ENCODE peak calls at places on chromosome 13, in four cellular contexts. One of them, this sample, is unnamed.

GRCh38 chr13:53151692-53152421 is 123.2 kb downstream of the OLFM4 start:
- DNase-seq in neuronal stem cell: peak; percentile 82
- DNase-seq in mesendoderm: peak; percentile 94
- DNase-seq in IMR-90: peak; percentile 34
- DNase-seq in this sample: peak; percentile 78

GRCh38 chr13:46124531-46124966 is 19.7 kb upstream of the CPB2 start:
- DNase-seq in neuronal stem cell: no peak
- DNase-seq in mesendoderm: no peak
- DNase-seq in IMR-90: no peak
- DNase-seq in this sample: no peak

GRCh38 chr13:113445791-113446487 is 7.3 kb downstream of the ADPRHL1 start:
- DNase-seq in mesendoderm: no peak
- DNase-seq in IMR-90: no peak
- DNase-seq in neuronal stem cell: no peak
- DNase-seq in this sample: no peak

GRCh38 chr13:72757792-72758535 is 23.7 kb downstream of the DIS3 start:
- DNase-seq in mesendoderm: no peak
- DNase-seq in neuronal stem cell: no peak
- DNase-seq in IMR-90: peak; percentile 11
- DNase-seq in this sample: no peak

GRCh38 chr13:88726075-88726474 is 1054.9 kb downstream of the SLITRK5 start:
- DNase-seq in neuronal stem cell: no peak
- DNase-seq in mesendoderm: no peak
- DNase-seq in IMR-90: no peak
- DNase-seq in this sample: no peak

GRCh38 chr13:44271915-44272341 is 101.7 kb upstream of the SERP2 start:
- DNase-seq in IMR-90: no peak
- DNase-seq in neuronal stem cell: no peak
- DNase-seq in mesendoderm: peak; percentile 9
- DNase-seq in this sample: no peak

GRCh38 chr13:105937451-105937850 is 598.0 kb downstream of the EFNB2 start:
- DNase-seq in mesendoderm: peak; percentile 78
- DNase-seq in IMR-90: peak; percentile 28
- DNase-seq in neuronal stem cell: no peak
- DNase-seq in this sample: peak; percentile 41

GRCh38 chr13:38899581-38899980 is 91.0 kb downstream of the STOML3 start:
- DNase-seq in mesendoderm: no peak
- DNase-seq in IMR-90: no peak
- DNase-seq in neuronal stem cell: no peak
- DNase-seq in this sample: no peak

GRCh38 chr13:94232956-94233355 is 246.5 kb downstream of the DCT start:
- DNase-seq in mesendoderm: no peak
- DNase-seq in IMR-90: no peak
- DNase-seq in neuronal stem cell: no peak
- DNase-seq in this sample: no peak

GRCh38 chr13:84126671-84127171 is 244.4 kb upstream of the SLITRK1 start:
- DNase-seq in IMR-90: no peak
- DNase-seq in mesendoderm: no peak
- DNase-seq in neuronal stem cell: no peak
- DNase-seq in this sample: no peak

GRCh38 chr13:20526664-20527063 is 1.0 kb upstream of the CRYL1 start:
- DNase-seq in neuronal stem cell: no peak
- DNase-seq in mesendoderm: peak; percentile 7
- DNase-seq in IMR-90: peak; percentile 19
- DNase-seq in this sample: no peak

GRCh38 chr13:58087566-58087965 is 456.0 kb downstream of the PCDH17 start:
- DNase-seq in neuronal stem cell: no peak
- DNase-seq in mesendoderm: peak; percentile 8
- DNase-seq in IMR-90: no peak
- DNase-seq in this sample: no peak

GRCh38 chr13:113881614-113882265 is 17.9 kb upstream of the GAS6 start:
- DNase-seq in neuronal stem cell: no peak
- DNase-seq in IMR-90: no peak
- DNase-seq in mesendoderm: no peak
- DNase-seq in this sample: no peak

GRCh38 chr13:45325806-45326205 is 15.2 kb downstream of the TPT1 start:
- DNase-seq in IMR-90: peak; percentile 97
- DNase-seq in mesendoderm: no peak
- DNase-seq in neuronal stem cell: no peak
- DNase-seq in this sample: no peak

GRCh38 chr13:60620611-60621395 is 223.8 kb downstream of the TDRD3 start:
- DNase-seq in IMR-90: no peak
- DNase-seq in neuronal stem cell: no peak
- DNase-seq in mesendoderm: no peak
- DNase-seq in this sample: no peak

GRCh38 chr13:97018029-97018819 is 23.9 kb upstream of the OXGR1 start:
- DNase-seq in neuronal stem cell: no peak
- DNase-seq in mesendoderm: peak; percentile 91
- DNase-seq in IMR-90: peak; percentile 61
- DNase-seq in this sample: peak; percentile 51

GRCh38 chr13:24221007-24221406 is 60.5 kb downstream of the SPATA13 start:
- DNase-seq in mesendoderm: no peak
- DNase-seq in IMR-90: no peak
- DNase-seq in neuronal stem cell: no peak
- DNase-seq in this sample: no peak

GRCh38 chr13:40336228-40337221 is 329.9 kb downstream of the FOXO1 start:
- DNase-seq in mesendoderm: no peak
- DNase-seq in neuronal stem cell: no peak
- DNase-seq in IMR-90: no peak
- DNase-seq in this sample: no peak

GRCh38 chr13:112525306-112525945 is 62.5 kb downstream of the TUBGCP3 start:
- DNase-seq in IMR-90: peak; percentile 8
- DNase-seq in mesendoderm: no peak
- DNase-seq in neuronal stem cell: no peak
- DNase-seq in this sample: no peak

GRCh38 chr13:112120031-112120373 is 53.1 kb downstream of the SOX1 start:
- DNase-seq in mesendoderm: no peak
- DNase-seq in IMR-90: no peak
- DNase-seq in neuronal stem cell: no peak
- DNase-seq in this sample: no peak

GRCh38 chr13:20161951-20162300 is 1.1 kb upstream of the GJA3 start:
- DNase-seq in IMR-90: no peak
- DNase-seq in mesendoderm: no peak
- DNase-seq in neuronal stem cell: no peak
- DNase-seq in this sample: no peak

GRCh38 chr13:29791997-29792775 is 58.2 kb downstream of the UBL3 start:
- DNase-seq in mesendoderm: no peak
- DNase-seq in IMR-90: peak; percentile 69
- DNase-seq in neuronal stem cell: no peak
- DNase-seq in this sample: no peak
- H3K4ac ChIP-seq in mesendoderm: no peak overlapping the region
- H3K4ac ChIP-seq in IMR-90: no peak overlapping the region
- H3K4ac ChIP-seq in neuronal stem cell: no peak overlapping the region
- H3K4ac ChIP-seq in this sample: no peak overlapping the region

GRCh38 chr13:109273326-109273751 is 513.0 kb downstream of the IRS2 start:
- DNase-seq in mesendoderm: no peak
- DNase-seq in neuronal stem cell: no peak
- DNase-seq in IMR-90: peak; percentile 29
- DNase-seq in this sample: no peak
- H3K9ac ChIP-seq in mesendoderm: no peak overlapping the region
- H3K9ac ChIP-seq in neuronal stem cell: no peak overlapping the region
- H3K9ac ChIP-seq in IMR-90: no peak overlapping the region
- H3K9ac ChIP-seq in this sample: no peak overlapping the region

GRCh38 chr13:30156826-30157615 is 150.3 kb downstream of the KATNAL1 start:
- DNase-seq in IMR-90: no peak
- DNase-seq in mesendoderm: peak; percentile 59
- DNase-seq in neuronal stem cell: no peak
- DNase-seq in this sample: no peak
- H3K4ac ChIP-seq in IMR-90: no peak overlapping the region
- H3K4ac ChIP-seq in mesendoderm: no peak overlapping the region
- H3K4ac ChIP-seq in neuronal stem cell: no peak overlapping the region
- H3K4ac ChIP-seq in this sample: no peak overlapping the region

DNA sequence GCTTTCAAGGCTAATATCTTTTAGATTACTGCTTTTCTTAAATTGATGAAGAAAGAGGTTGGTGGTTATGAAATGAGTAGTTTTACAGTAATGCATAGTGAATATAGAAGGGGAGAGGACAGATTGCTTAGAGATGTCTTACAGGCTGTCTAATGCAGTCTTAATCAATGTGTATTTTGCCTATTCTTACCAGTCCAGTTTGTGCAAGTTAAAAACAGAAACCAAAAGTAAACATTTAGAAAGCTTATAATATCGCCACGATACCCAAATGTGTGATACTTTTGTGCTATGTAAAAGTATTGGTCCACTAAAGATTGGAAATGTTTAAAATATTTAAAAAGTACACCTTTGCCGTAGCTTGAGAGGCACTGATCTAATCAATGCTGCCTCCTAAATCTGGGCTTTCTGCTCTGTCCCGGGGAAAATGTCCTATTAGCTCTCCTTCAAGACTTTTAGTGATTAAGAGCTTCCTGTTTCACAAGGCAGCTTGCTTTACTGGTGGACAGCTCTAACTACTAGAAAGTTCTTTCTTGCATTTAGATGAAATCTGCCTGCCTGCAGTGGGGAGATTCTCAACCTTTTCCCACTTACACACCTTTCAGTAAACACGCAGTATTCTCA is 64.7 kb downstream of the DNAJC15 start:
- DNase-seq in mesendoderm: no peak
- DNase-seq in IMR-90: peak; percentile 36
- DNase-seq in neuronal stem cell: no peak
- DNase-seq in this sample: no peak
- H3K9ac ChIP-seq in mesendoderm: no peak overlapping the region
- H3K9ac ChIP-seq in IMR-90: peak overlapping the region; percentile 49
- H3K9ac ChIP-seq in neuronal stem cell: no peak overlapping the region
- H3K9ac ChIP-seq in this sample: no peak overlapping the region

DNA sequence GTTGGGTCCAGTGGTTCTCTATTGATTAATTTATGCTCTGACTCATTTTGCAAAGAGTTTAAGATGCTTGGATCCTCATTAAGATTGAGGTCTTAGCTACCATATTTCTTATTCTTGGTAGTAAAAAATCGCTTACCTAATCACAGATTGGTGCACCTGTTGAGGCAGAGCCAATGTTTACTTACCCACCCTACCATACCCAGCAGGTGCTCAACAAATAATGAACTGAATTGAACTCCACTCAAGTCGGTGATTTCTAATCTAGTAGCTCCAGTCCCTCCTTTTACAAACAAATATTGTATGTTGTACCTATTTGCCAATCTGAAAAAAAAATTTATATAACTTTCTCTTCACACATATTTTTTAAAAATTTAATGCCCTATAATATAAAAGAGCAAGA is 361.0 kb downstream of the FGF14 start:
- DNase-seq in mesendoderm: no peak
- DNase-seq in IMR-90: no peak
- DNase-seq in neuronal stem cell: no peak
- DNase-seq in this sample: no peak
- H3K4ac ChIP-seq in mesendoderm: no peak overlapping the region
- H3K4ac ChIP-seq in IMR-90: no peak overlapping the region
- H3K4ac ChIP-seq in neuronal stem cell: no peak overlapping the region
- H3K4ac ChIP-seq in this sample: no peak overlapping the region

DNA sequence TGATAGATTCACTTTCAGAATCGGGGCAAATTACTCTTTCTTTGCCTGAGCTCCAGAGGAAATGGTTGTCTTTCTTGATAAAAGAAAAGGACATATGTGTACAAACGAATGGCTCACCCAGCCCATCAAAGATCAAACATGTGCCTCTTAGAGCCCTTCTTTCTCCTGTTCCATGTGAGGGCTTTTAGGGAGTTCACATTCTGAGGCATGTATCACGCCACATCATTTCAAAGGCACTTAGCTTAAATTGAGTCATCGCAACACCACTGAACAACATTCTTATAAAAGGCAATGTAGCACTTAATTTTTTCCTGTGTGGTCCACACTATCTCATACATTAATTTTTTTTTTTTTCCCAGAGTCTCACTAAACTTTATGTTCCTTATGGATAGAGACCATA is 521.0 kb downstream of the SUCLA2 start:
- DNase-seq in mesendoderm: no peak
- DNase-seq in neuronal stem cell: no peak
- DNase-seq in IMR-90: peak; percentile 96
- DNase-seq in this sample: no peak
- H3K9ac ChIP-seq in mesendoderm: no peak overlapping the region
- H3K9ac ChIP-seq in neuronal stem cell: no peak overlapping the region
- H3K9ac ChIP-seq in IMR-90: peak overlapping the region; percentile 17
- H3K9ac ChIP-seq in this sample: no peak overlapping the region

GRCh38 chr13:63351533-63351932 is 1935.9 kb upstream of the PCDH20 start:
- DNase-seq in IMR-90: peak; percentile 36
- DNase-seq in neuronal stem cell: no peak
- DNase-seq in mesendoderm: no peak
- DNase-seq in this sample: no peak
- H3K4ac ChIP-seq in IMR-90: no peak overlapping the region
- H3K4ac ChIP-seq in neuronal stem cell: no peak overlapping the region
- H3K4ac ChIP-seq in mesendoderm: no peak overlapping the region
- H3K4ac ChIP-seq in this sample: no peak overlapping the region